ENCODE peak calls at places on chromosomes 16 and 17, in ten cellular contexts. Z is cardiac muscle cell; Y is SW 1271; D is stimulated activated CD4-positive, alpha-beta T cell treated with anti-CD3 and anti-CD28 coated beads, Interleukin-15, amount 100 ng/mL, for 24 hours; A is neural progenitor cell; Q is aorta; S is NCI-H748 treated with DMSO at 0.1 percent for 48 hours; J is RKO; U is WTC11; G is EL. P is an unnamed sample.
A peak's percentile ranks its signal among the peaks of the same experiment; 100 is the strongest.

GRCh38 chr17:42760652-42761581 is at the start of gene RAMP2:
- DNase-seq in Z (peak; percentile 71), Y (no peak), D (peak; percentile 40), A (peak; percentile 75), Q (peak; percentile 83), S (no peak), J (no peak), U (peak; percentile 51), G (peak; percentile 36), P (peak; percentile 84)

GRCh38 chr16:17590711-17591654 is 120.2 kb upstream of the XYLT1 start:
- DNase-seq in Z (no peak), Y (no peak), D (peak; percentile 59), A (no peak), Q (no peak), S (no peak), J (peak; percentile 30), U (no peak), G (peak; percentile 4), P (no peak)

GRCh38 chr17:56297142-56297541 is 143.9 kb downstream of the ANKFN1 start:
- DNase-seq in Z (no peak), Y (no peak), D (peak; percentile 43), A (no peak), Q (no peak), S (no peak), J (no peak), U (no peak), G (peak; percentile 78), P (peak; percentile 56)

GRCh38 chr16:83802135-83802534 is 5.6 kb upstream of the HSBP1 start:
- DNase-seq in Z (no peak), Y (no peak), D (no peak), A (no peak), Q (no peak), S (no peak), J (no peak), U (no peak), G (peak; percentile 81), P (no peak)

GRCh38 chr17:77374170-77374936 is 233.6 kb downstream of the SEC14L1 start:
- DNase-seq in Z (peak; percentile 95), Y (no peak), D (peak; percentile 85), A (peak; percentile 96), Q (peak; percentile 92), S (no peak), J (no peak), U (peak; percentile 86), G (peak; percentile 86), P (peak; percentile 98)

GRCh38 chr17:48283907-48284306 is 146.1 kb downstream of the SKAP1 start:
- DNase-seq in Z (no peak), Y (no peak), D (no peak), A (no peak), Q (no peak), S (no peak), J (no peak), U (no peak), G (no peak), P (no peak)

GRCh38 chr17:38719284-38719942 is 10.7 kb upstream of the CISD3 start:
- DNase-seq in Z (no peak), Y (no peak), D (no peak), A (peak; percentile 44), Q (no peak), S (no peak), J (no peak), U (peak; percentile 52), G (no peak), P (peak; percentile 87)

GRCh38 chr17:57459286-57459915 is 203.1 kb downstream of the MSI2 start:
- DNase-seq in Z (no peak), Y (no peak), D (peak; percentile 56), A (no peak), Q (no peak), S (no peak), J (peak; percentile 33), U (no peak), G (peak; percentile 70), P (no peak)

GRCh38 chr16:21638573-21638975 is 13.8 kb downstream of the IGSF6 start:
- DNase-seq in Z (no peak), Y (peak; percentile 50), D (peak; percentile 36), A (no peak), Q (no peak), S (no peak), J (peak; percentile 42), U (no peak), G (peak; percentile 67), P (no peak)

GRCh38 chr17:4176803-4177472 is 33.9 kb downstream of the CYB5D2 start:
- DNase-seq in Z (no peak), Y (no peak), D (peak; percentile 44), A (no peak), Q (peak; percentile 36), S (no peak), J (no peak), U (no peak), G (no peak), P (no peak)

GRCh38 chr17:413016-413350 is 60.4 kb upstream of the RPH3AL start:
- DNase-seq in Z (no peak), Y (no peak), D (peak; percentile 41), A (no peak), Q (peak; percentile 61), S (no peak), J (no peak), U (no peak), G (no peak), P (no peak)

GRCh38 chr16:83837566-83837965 is 29.8 kb downstream of the HSBP1 start:
- DNase-seq in Z (no peak), Y (no peak), D (no peak), A (no peak), Q (no peak), S (no peak), J (no peak), U (no peak), G (no peak), P (no peak)

GRCh38 chr17:47802341-47803022 is 19.1 kb downstream of the OSBPL7 start:
- DNase-seq in Z (peak; percentile 70), Y (peak; percentile 43), D (peak; percentile 76), A (peak; percentile 82), Q (no peak), S (peak; percentile 73), J (peak; percentile 61), U (peak; percentile 75), G (peak; percentile 42), P (peak; percentile 92)

GRCh38 chr17:45848405-45848804 is 3.7 kb downstream of the SPPL2C start:
- DNase-seq in Z (no peak), Y (no peak), D (no peak), A (no peak), Q (no peak), S (no peak), J (no peak), U (no peak), G (no peak), P (no peak)

GRCh38 chr17:7403043-7403901 is 625 bp downstream of the TMEM256 start:
- DNase-seq in Z (no peak), Y (peak; percentile 87), D (peak; percentile 41), A (peak; percentile 85), Q (peak; percentile 88), S (peak; percentile 76), J (peak; percentile 81), U (peak; percentile 72), G (no peak), P (no peak)

GRCh38 chr16:69691980-69692911 is 34.1 kb downstream of the NQO1 start:
- DNase-seq in Z (no peak), Y (no peak), D (peak; percentile 8), A (no peak), Q (no peak), S (no peak), J (peak; percentile 22), U (no peak), G (no peak), P (no peak)

GRCh38 chr16:22771551-22771950 is 42.4 kb upstream of the HS3ST2 start:
- DNase-seq in Z (no peak), Y (no peak), D (no peak), A (no peak), Q (no peak), S (no peak), J (no peak), U (no peak), G (no peak), P (peak; percentile 71)

GRCh38 chr17:47852113-47852949 is 1.4 kb upstream of the SP6 start:
- DNase-seq in Z (no peak), Y (no peak), D (no peak), A (no peak), Q (no peak), S (no peak), J (no peak), U (no peak), G (no peak), P (no peak)

GRCh38 chr17:36501351-36501750 is 14.9 kb downstream of the ZNHIT3 start:
- DNase-seq in Z (no peak), Y (no peak), D (no peak), A (no peak), Q (peak; percentile 64), S (no peak), J (no peak), U (no peak), G (no peak), P (peak; percentile 34)

GRCh38 chr17:80720624-80721577 is 176.3 kb downstream of the RPTOR start:
- DNase-seq in Z (no peak), Y (no peak), D (peak; percentile 77), A (no peak), Q (no peak), S (no peak), J (no peak), U (no peak), G (no peak), P (no peak)

GRCh38 chr16:75236232-75236631 is 15.2 kb downstream of the BCAR1 start:
- DNase-seq in Z (no peak), Y (no peak), D (peak; percentile 48), A (no peak), Q (no peak), S (no peak), J (no peak), U (no peak), G (no peak), P (no peak)

GRCh38 chr17:49821916-49822315 is 26.0 kb downstream of the TAC4 start:
- DNase-seq in Z (no peak), Y (no peak), D (no peak), A (no peak), Q (no peak), S (no peak), J (no peak), U (no peak), G (no peak), P (no peak)

P was measured in endodermal cell.